ENCODE peak calls at places on chromosomes 11 and 22, in six cellular contexts. R is mammary epithelial cell, T is left ventricle myocardium superior, G is coronary artery, E is pancreas, O is HuH-7.5. F is an unnamed sample.

GRCh38 chr22:36350751-36351594 is 36.8 kb downstream of the MYH9 start:
- DNase-seq in G (peak), E (no peak), T (no peak), O (peak), R (peak), F (no peak)

GRCh38 chr11:35394941-35395340 is 24.4 kb downstream of the SLC1A2 start:
- DNase-seq in T (no peak), G (no peak), R (no peak), E (no peak), O (no peak), F (no peak)

GRCh38 chr22:50526849-50527801 is 1.7 kb upstream of the SCO2 start:
- DNase-seq in R (no peak), G (peak), O (peak), T (peak), E (no peak), F (peak)

GRCh38 chr11:2808850-2809847 is 76.4 kb downstream of the CDKN1C start:
- DNase-seq in O (no peak), T (peak), E (no peak), G (peak), R (no peak), F (peak)

GRCh38 chr11:126079640-126080205 is 17.1 kb upstream of the CDON start:
- DNase-seq in G (no peak), O (no peak), R (no peak), T (no peak), E (no peak), F (no peak)

GRCh38 chr11:45193695-45194094 is 47.3 kb downstream of the PRDM11 start:
- DNase-seq in O (no peak), G (no peak), E (no peak), R (no peak), T (peak), F (no peak)

GRCh38 chr11:70628176-70628860 is 230.0 kb downstream of the CTTN start:
- DNase-seq in R (no peak), E (no peak), O (no peak), T (no peak), G (no peak), F (no peak)

GRCh38 chr11:116513894-116514293 is 258.9 kb downstream of the BUD13 start:
- DNase-seq in R (no peak), O (peak), T (peak), E (no peak), G (no peak), F (no peak)

GRCh38 chr11:128506999-128507591 is 80.3 kb downstream of the ETS1 start:
- DNase-seq in T (peak), E (peak), R (peak), G (peak), O (no peak), F (peak)

GRCh38 chr11:29324328-29324727 is 692.5 kb downstream of the KCNA4 start:
- DNase-seq in G (no peak), R (no peak), O (no peak), T (no peak), E (no peak), F (no peak)

GRCh38 chr11:24386551-24387404 is 110.1 kb upstream of the LUZP2 start:
- DNase-seq in G (no peak), R (peak), E (no peak), T (no peak), O (no peak), F (no peak)

GRCh38 chr11:69049490-69049867 is 747 bp downstream of the TPCN2 start:
- DNase-seq in G (no peak), E (no peak), T (no peak), R (no peak), O (peak), F (peak)

GRCh38 chr11:69984457-69985261 is 93.5 kb upstream of the ANO1 start:
- DNase-seq in R (no peak), O (no peak), G (no peak), T (peak), E (no peak), F (no peak)

GRCh38 chr11:46348986-46349401 is 1.7 kb downstream of the DGKZ start:
- DNase-seq in G (no peak), E (no peak), R (no peak), O (no peak), T (no peak), F (no peak)

GRCh38 chr11:122343247-122343646 is 227.2 kb upstream of the BLID start:
- DNase-seq in O (no peak), R (no peak), T (no peak), G (no peak), E (no peak), F (no peak)

GRCh38 chr22:37212174-37212906 is at the start of gene SSTR3:
- DNase-seq in T (no peak), R (no peak), O (no peak), G (no peak), E (peak), F (peak)

GRCh38 chr11:131408011-131408640 is 37.7 kb downstream of the NTM start:
- DNase-seq in G (no peak), T (peak), O (no peak), E (no peak), R (peak), F (no peak)

GRCh38 chr11:45233804-45234170 is 52.4 kb downstream of the SYT13 start:
- DNase-seq in E (no peak), O (no peak), R (no peak), T (no peak), G (no peak), F (no peak)

GRCh38 chr11:102553835-102554282 is 23.3 kb upstream of the MMP7 start:
- DNase-seq in R (peak), O (no peak), G (no peak), T (no peak), E (no peak), F (no peak)

GRCh38 chr11:83895516-83895915 is 609.3 kb upstream of the CCDC90B start:
- DNase-seq in R (no peak), G (no peak), O (no peak), T (no peak), E (no peak), F (no peak)

GRCh38 chr11:34492806-34493414 is 20.7 kb downstream of the ELF5 start:
- DNase-seq in O (peak), E (peak), R (peak), G (no peak), T (peak), F (peak)

GRCh38 chr22:24521791-24522245 is 26.7 kb downstream of the UPB1 start:
- DNase-seq in E (peak), T (no peak), O (peak), G (no peak), R (peak), F (peak)

GRCh38 chr22:47299879-47300697 is 537.6 kb downstream of the TBC1D22A start:
- DNase-seq in G (peak), O (no peak), E (no peak), T (no peak), R (no peak), F (no peak)